ENCODE peak calls at places on chromosomes 7 and 10, in eight cellular contexts. W is A549, X is hepatocyte, Z is tibial nerve, B is HL-60, H is breast epithelium, L is uterus, C is left ventricle myocardium inferior. Q is an unnamed sample.

GRCh38 chr10:13270877-13271551 is 28.9 kb downstream of the PHYH start:
- DNase-seq in W (no peak), X (peak), Z (no peak), B (no peak), H (no peak), L (no peak), C (no peak), Q (no peak)

GRCh38 chr7:35691827-35692307 is 3.1 kb downstream of the HERPUD2 start:
- DNase-seq in W (no peak), X (peak), Z (no peak), B (no peak), H (no peak), L (no peak), C (no peak), Q (peak)

GRCh38 chr10:88838766-88839165 is 12.9 kb downstream of the ANKRD22 start:
- DNase-seq in W (no peak), X (no peak), Z (no peak), B (no peak), H (no peak), L (no peak), C (no peak), Q (no peak)

GRCh38 chr7:149266451-149266850 is 4.5 kb downstream of the ZNF783 start:
- DNase-seq in W (no peak), X (no peak), Z (no peak), B (no peak), H (no peak), L (no peak), C (no peak), Q (no peak)

GRCh38 chr10:27865221-27865635 is 119.6 kb upstream of the MKX start:
- DNase-seq in W (no peak), X (no peak), Z (no peak), B (no peak), H (no peak), L (no peak), C (no peak), Q (no peak)

GRCh38 chr10:103545771-103546281 is 52.3 kb downstream of the NEURL1 start:
- DNase-seq in W (no peak), X (peak), Z (no peak), B (no peak), H (no peak), L (no peak), C (no peak), Q (no peak)

GRCh38 chr7:421056-421991 is 98.3 kb downstream of the PDGFA start:
- DNase-seq in W (no peak), X (no peak), Z (no peak), B (no peak), H (no peak), L (no peak), C (peak), Q (no peak)

GRCh38 chr7:80770061-80770460 is 131.6 kb downstream of the CD36 start:
- DNase-seq in W (no peak), X (peak), Z (no peak), B (no peak), H (no peak), L (no peak), C (no peak), Q (no peak)

GRCh38 chr10:124566981-124567835 is 105.6 kb downstream of the LHPP start:
- DNase-seq in W (no peak), X (no peak), Z (no peak), B (no peak), H (no peak), L (no peak), C (no peak), Q (no peak)

GRCh38 chr10:13051126-13051694 is 48.8 kb upstream of the OPTN start:
- DNase-seq in W (no peak), X (no peak), Z (no peak), B (no peak), H (no peak), L (no peak), C (no peak), Q (no peak)

GRCh38 chr7:84384417-84384816 is 189.8 kb upstream of the SEMA3A start:
- DNase-seq in W (no peak), X (no peak), Z (no peak), B (no peak), H (no peak), L (no peak), C (no peak), Q (no peak)

GRCh38 chr10:132685121-132685891 is 100.6 kb downstream of the NKX6-2 start:
- DNase-seq in W (no peak), X (peak), Z (peak), B (peak), H (no peak), L (peak), C (peak), Q (peak)

GRCh38 chr7:36227223-36227622 is 74.2 kb downstream of the EEPD1 start:
- DNase-seq in W (no peak), X (peak), Z (peak), B (no peak), H (peak), L (peak), C (no peak), Q (no peak)

GRCh38 chr10:121774404-121774803 is 153.4 kb downstream of the ATE1 start:
- DNase-seq in W (no peak), X (peak), Z (no peak), B (no peak), H (no peak), L (no peak), C (no peak), Q (no peak)

GRCh38 chr7:157022681-157023588 is 12.5 kb upstream of the MNX1 start:
- DNase-seq in W (no peak), X (peak), Z (no peak), B (no peak), H (no peak), L (no peak), C (no peak), Q (no peak)

GRCh38 chr7:50504646-50505546 is 54.7 kb upstream of the FIGNL1 start:
- DNase-seq in W (no peak), X (no peak), Z (no peak), B (no peak), H (no peak), L (no peak), C (no peak), Q (peak)

GRCh38 chr7:114922151-114922651 is 307 bp downstream of the MDFIC start:
- DNase-seq in W (peak), X (peak), Z (peak), B (no peak), H (no peak), L (peak), C (peak), Q (peak)

GRCh38 chr10:92894081-92894480 is 45.8 kb downstream of the EXOC6 start:
- DNase-seq in W (no peak), X (no peak), Z (no peak), B (no peak), H (no peak), L (no peak), C (no peak), Q (no peak)

GRCh38 chr7:141585592-141586510 is 34.6 kb downstream of the AGK start:
- DNase-seq in W (peak), X (no peak), Z (no peak), B (no peak), H (no peak), L (no peak), C (no peak), Q (peak)

GRCh38 chr10:88318803-88319202 is 264.3 kb downstream of the RNLS start:
- DNase-seq in W (peak), X (no peak), Z (no peak), B (no peak), H (no peak), L (no peak), C (no peak), Q (no peak)

GRCh38 chr7:3888096-3888495 is 587.0 kb downstream of the SDK1 start:
- DNase-seq in W (no peak), X (no peak), Z (peak), B (no peak), H (no peak), L (no peak), C (no peak), Q (no peak)
- H3K27ac ChIP-seq in W (no peak), X (no peak), Z (no peak), B (no peak), H (no peak), L (no peak), C (no peak), Q (no peak)

GRCh38 chr10:104546756-104547155 is 94.3 kb upstream of the SORCS3 start:
- DNase-seq in W (no peak), X (no peak), Z (no peak), B (no peak), H (no peak), L (no peak), C (no peak), Q (no peak)
- TF ChIP-seq CTCF in W (no peak), X (no peak), Z (no peak), B (no peak), H (no peak), L (no peak), C (no peak), Q (no peak)

GRCh38 chr7:41882745-41883527 is 180.0 kb upstream of the INHBA start:
- DNase-seq in W (no peak), X (no peak), Z (no peak), B (no peak), H (no peak), L (no peak), C (no peak), Q (no peak)

GRCh38 chr7:41879424-41879823 is 176.5 kb upstream of the INHBA start:
- DNase-seq in W (no peak), X (no peak), Z (no peak), B (no peak), H (no peak), L (no peak), C (no peak), Q (no peak)

GRCh38 chr7:41880107-41880506 is 177.2 kb upstream of the INHBA start:
- DNase-seq in W (no peak), X (peak), Z (no peak), B (no peak), H (no peak), L (no peak), C (no peak), Q (peak)

GRCh38 chr7:41882271-41882670 is 179.4 kb upstream of the INHBA start:
- DNase-seq in W (no peak), X (no peak), Z (no peak), B (no peak), H (no peak), L (no peak), C (no peak), Q (no peak)

DNA sequence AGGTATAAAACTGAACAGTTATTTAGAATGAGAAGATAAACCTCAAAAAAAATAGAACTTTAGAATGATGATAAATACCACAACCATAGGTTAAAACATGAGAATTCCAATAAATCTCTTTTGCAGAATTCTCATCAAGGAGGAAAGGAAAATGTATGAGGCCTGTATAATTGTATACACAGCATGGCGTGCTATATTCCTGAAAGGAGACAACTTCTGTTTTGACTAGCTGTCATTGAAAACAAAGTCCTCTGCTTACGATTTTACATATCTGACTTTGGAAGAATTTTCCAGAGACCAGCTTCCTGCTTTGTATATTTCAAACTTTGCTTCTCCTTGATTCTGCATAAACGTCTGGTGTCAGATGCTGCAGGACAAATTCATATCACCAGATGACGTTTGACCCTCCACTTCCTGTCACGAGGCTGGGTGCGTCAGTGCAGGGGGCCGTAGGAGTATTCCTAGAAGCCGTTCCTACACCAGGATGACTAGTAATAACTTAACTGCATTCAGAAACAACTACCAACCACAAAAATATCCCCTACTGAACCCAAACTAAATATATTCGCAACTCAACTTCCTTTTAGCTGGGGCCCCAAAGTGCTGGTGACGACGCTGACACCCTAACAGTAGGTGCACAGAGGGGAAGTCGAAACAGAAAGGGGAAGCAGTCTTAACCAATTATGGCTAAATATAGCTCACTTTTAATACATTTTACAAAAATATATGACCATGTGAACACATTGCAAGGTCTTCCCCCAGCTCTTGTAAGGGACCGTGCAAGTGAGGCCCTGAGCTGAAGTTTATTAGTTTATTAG is 178.6 kb upstream of the INHBA start:
- DNase-seq in W (no peak), X (no peak), Z (peak), B (peak), H (no peak), L (no peak), C (no peak), Q (no peak)
- H3K27ac ChIP-seq in W (no peak), X (no peak), Z (no peak), B (peak), H (no peak), L (no peak), C (no peak), Q (no peak)

DNA sequence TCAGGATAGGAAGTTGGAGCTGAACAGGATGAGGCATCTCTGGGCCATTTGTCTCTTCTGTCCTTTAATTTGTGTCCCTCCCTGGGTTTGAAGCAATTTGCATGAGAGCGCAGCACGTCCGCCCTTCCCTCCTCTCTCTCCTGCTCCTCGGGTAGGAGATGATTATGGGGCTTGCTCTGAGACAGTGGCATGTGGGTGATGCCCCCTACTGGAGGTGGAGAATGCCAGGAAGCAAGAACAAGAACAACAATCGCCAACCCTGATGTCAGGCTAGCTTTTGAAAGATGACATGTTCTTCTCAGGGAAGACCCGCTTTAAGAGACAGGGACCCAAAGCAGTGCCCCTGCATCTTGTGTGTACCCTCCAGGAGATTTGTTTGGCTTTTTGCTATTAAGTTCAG is 63.9 kb upstream of the LOXL4 start:
- DNase-seq in W (no peak), X (no peak), Z (no peak), B (no peak), H (no peak), L (no peak), C (no peak), Q (no peak)
- TF ChIP-seq CTCF in W (peak), X (peak), Z (peak), B (peak), H (no peak), L (no peak), C (peak), Q (peak)

GRCh38 chr10:114631090-114631677 is 26.9 kb downstream of the ABLIM1 start:
- DNase-seq in W (no peak), X (no peak), Z (no peak), B (no peak), H (no peak), L (no peak), C (no peak), Q (no peak)

GRCh38 chr10:114629824-114630430 is 28.1 kb downstream of the ABLIM1 start:
- DNase-seq in W (no peak), X (no peak), Z (no peak), B (no peak), H (no peak), L (no peak), C (no peak), Q (peak)

GRCh38 chr10:114628106-114628505 is 30.0 kb downstream of the ABLIM1 start:
- DNase-seq in W (no peak), X (no peak), Z (no peak), B (no peak), H (no peak), L (no peak), C (no peak), Q (no peak)

GRCh38 chr10:114626841-114627240 is 31.2 kb downstream of the ABLIM1 start:
- DNase-seq in W (no peak), X (no peak), Z (no peak), B (no peak), H (peak), L (no peak), C (no peak), Q (no peak)

DNA sequence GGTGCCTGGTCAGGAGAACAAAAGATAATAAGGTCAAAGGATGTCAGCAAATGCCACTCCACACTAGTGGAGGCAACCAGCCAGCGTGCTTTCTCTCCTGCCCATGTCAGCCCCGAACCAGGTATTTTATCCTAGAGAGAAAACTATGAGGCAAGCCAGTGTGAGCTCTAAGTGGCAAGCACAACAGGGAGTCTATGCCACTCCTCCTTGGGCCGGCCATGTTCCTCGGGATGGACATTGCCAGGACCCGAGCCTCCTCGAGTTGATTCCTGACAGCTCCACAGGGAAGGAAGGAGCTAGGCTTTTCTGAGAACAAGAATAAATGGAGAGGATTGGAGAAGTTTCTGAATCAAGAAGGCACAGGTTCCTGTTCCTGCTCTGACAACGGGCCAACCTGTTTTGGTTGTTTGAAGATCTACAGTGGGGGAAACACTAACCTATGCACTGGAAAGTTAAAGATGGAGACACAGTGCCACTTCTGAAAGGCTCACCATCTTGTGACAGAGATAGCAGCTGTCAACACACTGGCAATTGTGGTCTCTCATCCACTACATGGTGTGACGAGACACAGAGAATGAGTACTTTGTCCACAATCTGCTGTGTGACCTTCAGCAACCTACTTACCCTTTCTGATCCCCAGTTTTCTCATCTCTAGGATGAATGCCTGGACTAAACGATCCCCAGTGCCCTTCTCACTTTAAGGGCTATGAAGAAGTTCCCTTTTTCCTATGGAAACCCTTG is 28.8 kb downstream of the ABLIM1 start:
- DNase-seq in W (no peak), X (no peak), Z (no peak), B (no peak), H (no peak), L (no peak), C (no peak), Q (no peak)
- H3K27ac ChIP-seq in W (peak), X (no peak), Z (peak), B (no peak), H (no peak), L (no peak), C (peak), Q (peak)

GRCh38 chr7:106294334-106294733 is 9.6 kb upstream of the NAMPT start:
- DNase-seq in W (no peak), X (no peak), Z (no peak), B (no peak), H (no peak), L (no peak), C (no peak), Q (no peak)
- TF ChIP-seq CTCF in W (no peak), X (no peak), Z (no peak), B (no peak), H (no peak), L (no peak), C (no peak), Q (no peak)

GRCh38 chr10:49176310-49177268 is 11.6 kb downstream of the TMEM273 start:
- DNase-seq in W (no peak), X (no peak), Z (no peak), B (no peak), H (no peak), L (no peak), C (peak), Q (no peak)

GRCh38 chr10:49173848-49174247 is 14.3 kb downstream of the TMEM273 start:
- DNase-seq in W (no peak), X (no peak), Z (no peak), B (no peak), H (no peak), L (no peak), C (no peak), Q (no peak)

GRCh38 chr10:49175587-49176309 is 12.4 kb downstream of the TMEM273 start:
- DNase-seq in W (no peak), X (no peak), Z (no peak), B (no peak), H (no peak), L (no peak), C (no peak), Q (no peak)

GRCh38 chr10:49174261-49174925 is 13.8 kb downstream of the TMEM273 start:
- DNase-seq in W (no peak), X (no peak), Z (no peak), B (no peak), H (no peak), L (no peak), C (no peak), Q (no peak)

DNA sequence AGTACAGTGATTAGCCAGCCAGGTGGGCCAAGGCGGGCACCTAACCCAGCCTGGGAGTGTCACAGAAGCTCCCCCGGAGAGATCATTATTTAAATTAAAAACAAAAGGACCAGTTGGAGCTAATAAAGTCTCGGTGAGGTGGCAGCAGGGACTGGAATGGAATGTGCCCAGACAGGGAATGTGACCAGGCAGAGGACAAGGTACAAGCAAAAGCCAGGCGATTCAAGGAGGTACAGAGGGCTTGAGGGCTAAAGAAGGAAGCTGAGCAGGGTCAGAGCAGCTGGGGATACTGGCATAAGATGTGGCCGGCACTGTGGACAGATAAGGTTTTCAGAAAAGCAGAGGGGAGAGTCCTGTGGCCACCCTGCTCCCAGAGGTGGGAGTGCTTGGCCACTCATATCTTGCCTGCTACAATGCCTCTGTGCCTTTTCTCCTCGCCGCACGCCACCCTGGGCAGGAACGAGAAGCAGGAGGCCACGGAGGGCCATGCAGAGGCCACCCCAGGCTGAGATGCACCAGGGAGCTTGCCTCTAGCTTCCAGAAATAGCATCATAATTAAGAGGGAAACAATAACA is 13.2 kb downstream of the TMEM273 start:
- DNase-seq in W (no peak), X (peak), Z (no peak), B (no peak), H (no peak), L (no peak), C (no peak), Q (no peak)
- H3K27ac ChIP-seq in W (no peak), X (no peak), Z (no peak), B (no peak), H (no peak), L (no peak), C (peak), Q (no peak)

GRCh38 chr7:101950450-101951119 is 133.2 kb downstream of the CUX1 start:
- DNase-seq in W (peak), X (peak), Z (no peak), B (no peak), H (no peak), L (no peak), C (no peak), Q (peak)
- TF ChIP-seq CTCF in W (no peak), X (peak), Z (no peak), B (no peak), H (no peak), L (no peak), C (no peak), Q (peak)